ENCODE peak calls at places on chromosomes 16 and 17, in nine cellular contexts. F, W, G, M, X, D, O, L and I are unnamed samples.

GRCh38 chr17:7336240-7337175 is at the start of gene ACAP1:
- DNase-seq in F (peak), W (peak), G (peak), M (no peak), X (no peak), D (no peak), O (no peak), L (no peak), I (peak)

GRCh38 chr16:68247932-68248331 is 2.8 kb downstream of the PLA2G15 start:
- DNase-seq in F (no peak), W (no peak), G (no peak), M (no peak), X (no peak), D (no peak), O (no peak), L (no peak), I (peak)

GRCh38 chr16:49855280-49855821 is 561 bp downstream of the ZNF423 start:
- DNase-seq in F (peak), W (peak), G (peak), M (no peak), X (no peak), D (peak), O (peak), L (peak), I (peak)

GRCh38 chr17:3750296-3750695 is 26.6 kb downstream of the HASPIN start:
- DNase-seq in F (no peak), W (no peak), G (no peak), M (no peak), X (no peak), D (no peak), O (no peak), L (no peak), I (no peak)

GRCh38 chr16:70790815-70791214 is 10.1 kb downstream of the VAC14 start:
- DNase-seq in F (no peak), W (no peak), G (no peak), M (no peak), X (no peak), D (no peak), O (no peak), L (no peak), I (no peak)

GRCh38 chr16:11142951-11143740 is 112.9 kb downstream of the SOCS1 start:
- DNase-seq in F (no peak), W (no peak), G (no peak), M (no peak), X (no peak), D (no peak), O (no peak), L (no peak), I (no peak)

GRCh38 chr16:5438591-5438990 is 341.0 kb upstream of the EEF2KMT start:
- DNase-seq in F (no peak), W (no peak), G (no peak), M (no peak), X (no peak), D (no peak), O (no peak), L (no peak), I (no peak)

GRCh38 chr17:81049372-81049911 is 14.5 kb downstream of the BAIAP2 start:
- DNase-seq in F (no peak), W (no peak), G (no peak), M (no peak), X (no peak), D (no peak), O (no peak), L (no peak), I (no peak)

GRCh38 chr16:12509121-12509520 is 294.6 kb downstream of the CPPED1 start:
- DNase-seq in F (no peak), W (no peak), G (no peak), M (no peak), X (no peak), D (no peak), O (no peak), L (no peak), I (no peak)

GRCh38 chr17:18145811-18146210 is 37.3 kb downstream of the MYO15A start:
- DNase-seq in F (no peak), W (no peak), G (no peak), M (no peak), X (no peak), D (no peak), O (no peak), L (no peak), I (no peak)

GRCh38 chr17:17985555-17985954 is 12.9 kb downstream of the DRC3 start:
- DNase-seq in F (no peak), W (no peak), G (peak), M (no peak), X (no peak), D (peak), O (no peak), L (no peak), I (no peak)

GRCh38 chr17:49694847-49695697 is 12.7 kb downstream of the SLC35B1 start:
- DNase-seq in F (no peak), W (no peak), G (peak), M (peak), X (no peak), D (peak), O (peak), L (no peak), I (peak)

GRCh38 chr16:22296225-22297113 is 740 bp upstream of the POLR3E start:
- DNase-seq in F (no peak), W (no peak), G (no peak), M (no peak), X (no peak), D (peak), O (no peak), L (no peak), I (no peak)

GRCh38 chr16:70460737-70461261 is 6.4 kb downstream of the FCSK start:
- DNase-seq in F (no peak), W (no peak), G (no peak), M (no peak), X (no peak), D (no peak), O (no peak), L (no peak), I (no peak)

GRCh38 chr16:62035115-62036092 is 834 bp downstream of the CDH8 start:
- DNase-seq in F (no peak), W (no peak), G (no peak), M (no peak), X (no peak), D (no peak), O (peak), L (peak), I (no peak)

GRCh38 chr16:21613361-21613760 is 14.0 kb downstream of the METTL9 start:
- DNase-seq in F (no peak), W (no peak), G (no peak), M (no peak), X (no peak), D (no peak), O (no peak), L (peak), I (no peak)